ENCODE peak calls at places on chromosome 7, in five cellular contexts. T is AML-193; I is activated T-helper 2 cell treated with anti-CD3 and anti-CD28 coated beads, Interferon-gamma antibody, Interleukin-2, Interleukin-4, amounts not matched to agents 10 μg/mL and 5 μg/mL and 100 μg/mL, durations not matched to agents 14 hours and 24 hours and 36 hours; E is heart left ventricle; F is spleen. H is an unnamed sample.

GRCh38 chr7:122694697-122695096 is 4.2 kb downstream of the RNF133 start:
- DNase-seq in T (no peak), I (no peak), E (no peak), F (no peak), H (no peak)

GRCh38 chr7:70374772-70375533 is 757.0 kb upstream of the GALNT17 start:
- DNase-seq in T (no peak), I (no peak), E (no peak), F (no peak), H (no peak)

GRCh38 chr7:38296059-38296857 is 22.8 kb upstream of the TARP start:
- DNase-seq in T (no peak), I (no peak), E (no peak), F (no peak), H (no peak)

GRCh38 chr7:140170375-140170774 is 6.4 kb downstream of the KDM7A start:
- DNase-seq in T (no peak), I (no peak), E (no peak), F (no peak), H (no peak)

GRCh38 chr7:134547738-134548054 is 1.2 kb upstream of the AKR1B15 start:
- DNase-seq in T (no peak), I (no peak), E (peak), F (no peak), H (peak)

GRCh38 chr7:151086802-151087246 is 549 bp downstream of the AGAP3 start:
- DNase-seq in T (no peak), I (peak), E (no peak), F (peak), H (no peak)

GRCh38 chr7:778968-779451 is 51.9 kb upstream of the PRKAR1B start:
- DNase-seq in T (no peak), I (no peak), E (peak), F (peak), H (peak)

GRCh38 chr7:11831383-11831726 is 643 bp downstream of the THSD7A start:
- DNase-seq in T (no peak), I (no peak), E (no peak), F (no peak), H (no peak)

GRCh38 chr7:12090757-12091134 is 120.3 kb upstream of the TMEM106B start:
- DNase-seq in T (no peak), I (no peak), E (peak), F (peak), H (no peak)

GRCh38 chr7:37284805-37285211 is 163.9 kb downstream of the ELMO1 start:
- DNase-seq in T (peak), I (no peak), E (peak), F (no peak), H (peak)

GRCh38 chr7:67462781-67463191 is 466.2 kb downstream of the TYW1 start:
- DNase-seq in T (no peak), I (no peak), E (no peak), F (no peak), H (peak)

GRCh38 chr7:158907390-158907789 is 51.0 kb downstream of the DYNC2I1 start:
- DNase-seq in T (no peak), I (no peak), E (no peak), F (no peak), H (no peak)

GRCh38 chr7:135341049-135341448 is 107.4 kb downstream of the STRA8 start:
- DNase-seq in T (no peak), I (no peak), E (no peak), F (no peak), H (no peak)

GRCh38 chr7:122383934-122384333 is 79.4 kb upstream of the FEZF1 start:
- DNase-seq in T (no peak), I (no peak), E (no peak), F (no peak), H (no peak)

GRCh38 chr7:137873524-137873923 is 26.8 kb upstream of the DGKI start:
- DNase-seq in T (no peak), I (no peak), E (no peak), F (no peak), H (no peak)

GRCh38 chr7:116052006-116052405 is 21.4 kb upstream of the TFEC start:
- DNase-seq in T (no peak), I (no peak), E (no peak), F (no peak), H (no peak)

GRCh38 chr7:128697301-128697905 is 25.3 kb downstream of the GARIN1A start:
- DNase-seq in T (no peak), I (peak), E (peak), F (peak), H (peak)

GRCh38 chr7:132456418-132456817 is 119.9 kb downstream of the PLXNA4 start:
- DNase-seq in T (no peak), I (no peak), E (no peak), F (no peak), H (no peak)

GRCh38 chr7:14902589-14902963 is at the start of gene DGKB:
- DNase-seq in T (no peak), I (no peak), E (peak), F (peak), H (peak)

GRCh38 chr7:105429746-105430612 is 41.3 kb upstream of the SRPK2 start:
- DNase-seq in T (peak), I (peak), E (no peak), F (no peak), H (no peak)

GRCh38 chr7:47295606-47296005 is 286.3 kb downstream of the TNS3 start:
- DNase-seq in T (no peak), I (no peak), E (no peak), F (no peak), H (no peak)

GRCh38 chr7:1940402-1940786 is 270.3 kb downstream of the ELFN1 start:
- DNase-seq in T (peak), I (peak), E (peak), F (peak), H (peak)

GRCh38 chr7:50863053-50863452 is 80.4 kb upstream of the GRB10 start:
- DNase-seq in T (no peak), I (no peak), E (no peak), F (no peak), H (no peak)

GRCh38 chr7:80890391-80890790 is 28.5 kb downstream of the SEMA3C start:
- DNase-seq in T (no peak), I (no peak), E (no peak), F (no peak), H (no peak)

GRCh38 chr7:107154826-107155225 is 14.0 kb upstream of the HBP1 start:
- DNase-seq in T (no peak), I (no peak), E (no peak), F (no peak), H (no peak)

GRCh38 chr7:50540785-50541579 is 24.2 kb downstream of the DDC start:
- DNase-seq in T (no peak), I (no peak), E (no peak), F (no peak), H (no peak)

GRCh38 chr7:149199234-149199990 is 4.1 kb downstream of the ZNF282 start:
- DNase-seq in T (no peak), I (no peak), E (no peak), F (peak), H (no peak)

H was measured in Right ventricle myocardium superior.